ENCODE peak calls at places on chromosome 15, in five cellular contexts. U is SK-MEL-5, Z is kidney glomerular epithelial cell, L is caudate nucleus, S is neural crest cell. A is an unnamed sample.

GRCh38 chr15:44536298-44536961 is 517 bp upstream of the EIF3J start:
- DNase-seq in U (peak), Z (peak), L (peak), S (peak), A (no peak)

GRCh38 chr15:38259134-38259533 is 6.5 kb downstream of the SPRED1 start:
- DNase-seq in U (no peak), Z (no peak), L (no peak), S (no peak), A (no peak)

GRCh38 chr15:60994842-60995495 is 234.1 kb downstream of the RORA start:
- DNase-seq in U (no peak), Z (no peak), L (no peak), S (no peak), A (no peak)

GRCh38 chr15:66936115-66936863 is 129.1 kb upstream of the SMAD3 start:
- DNase-seq in U (no peak), Z (no peak), L (no peak), S (no peak), A (no peak)

GRCh38 chr15:69298354-69298696 is 387 bp upstream of the PAQR5 start:
- DNase-seq in U (no peak), Z (no peak), L (no peak), S (no peak), A (no peak)

GRCh38 chr15:31084176-31084575 is 17.3 kb downstream of the TRPM1 start:
- DNase-seq in U (peak), Z (no peak), L (no peak), S (no peak), A (no peak)

GRCh38 chr15:74317820-74318375 is 49.5 kb downstream of the CYP11A1 start:
- DNase-seq in U (no peak), Z (peak), L (no peak), S (no peak), A (no peak)

GRCh38 chr15:89171136-89172072 is 50.0 kb downstream of the RLBP1 start:
- DNase-seq in U (peak), Z (peak), L (peak), S (peak), A (peak)

GRCh38 chr15:40002295-40002694 is 36.7 kb downstream of the SRP14 start:
- DNase-seq in U (no peak), Z (no peak), L (no peak), S (no peak), A (no peak)

A was measured in stimulated activated effector memory CD8-positive, alpha-beta T cell treated with anti-CD3 and anti-CD28 coated beads, Interleukin-12 subunit alpha, Interleukin-12 subunit beta, amount 100 ng/mL, for 72 hours.